ENCODE peak calls at places on chromosomes 4 and X, in four cellular contexts. One of them, this sample, is unnamed.

GRCh38 chr4:119211856-119212250 is 660 bp upstream of the USP53 start:
- DNase-seq in GM12878: no peak
- DNase-seq in K562: no peak
- DNase-seq in A549: no peak
- DNase-seq in this sample: peak

GRCh38 chr4:8199594-8200301 is 658 bp downstream of the SH3TC1 start:
- DNase-seq in GM12878: no peak
- DNase-seq in K562: no peak
- DNase-seq in A549: peak
- DNase-seq in this sample: no peak

GRCh38 chrX:41005445-41005992 is 79.7 kb upstream of the USP9X start:
- DNase-seq in GM12878: no peak
- DNase-seq in K562: no peak
- DNase-seq in A549: no peak
- DNase-seq in this sample: no peak

GRCh38 chr4:73208376-73208775 is 50.2 kb downstream of the ANKRD17 start:
- DNase-seq in GM12878: no peak
- DNase-seq in K562: no peak
- DNase-seq in A549: no peak
- DNase-seq in this sample: no peak

GRCh38 chr4:46270986-46271596 is 118.8 kb downstream of the GABRA2 start:
- DNase-seq in GM12878: peak
- DNase-seq in K562: no peak
- DNase-seq in A549: no peak
- DNase-seq in this sample: peak

GRCh38 chrX:74458738-74459137 is 37.4 kb downstream of the SLC16A2 start:
- DNase-seq in GM12878: no peak
- DNase-seq in K562: no peak
- DNase-seq in A549: no peak
- DNase-seq in this sample: no peak

GRCh38 chr4:123346944-123347343 is 49.7 kb upstream of the SPRY1 start:
- DNase-seq in GM12878: no peak
- DNase-seq in K562: no peak
- DNase-seq in A549: no peak
- DNase-seq in this sample: no peak

GRCh38 chrX:138710866-138711331 is 618 bp downstream of the FGF13 start:
- DNase-seq in GM12878: no peak
- DNase-seq in K562: no peak
- DNase-seq in A549: no peak
- DNase-seq in this sample: no peak

GRCh38 chr4:152456609-152457008 is 79.3 kb downstream of the FBXW7 start:
- DNase-seq in GM12878: no peak
- DNase-seq in K562: no peak
- DNase-seq in A549: no peak
- DNase-seq in this sample: no peak

GRCh38 chr4:177554966-177555574 is 112.8 kb upstream of the AGA start:
- DNase-seq in GM12878: no peak
- DNase-seq in K562: peak
- DNase-seq in A549: no peak
- DNase-seq in this sample: no peak

GRCh38 chr4:183626168-183626567 is 32.8 kb downstream of the RWDD4 start:
- DNase-seq in GM12878: no peak
- DNase-seq in K562: no peak
- DNase-seq in A549: no peak
- DNase-seq in this sample: no peak

GRCh38 chr4:56641494-56642051 is 39.5 kb downstream of the HOPX start:
- DNase-seq in GM12878: no peak
- DNase-seq in K562: no peak
- DNase-seq in A549: peak
- DNase-seq in this sample: no peak

GRCh38 chr4:27791640-27792039 is 931.0 kb downstream of the STIM2 start:
- DNase-seq in GM12878: no peak
- DNase-seq in K562: no peak
- DNase-seq in A549: no peak
- DNase-seq in this sample: no peak

GRCh38 chr4:27787195-27787594 is 926.6 kb downstream of the STIM2 start:
- DNase-seq in GM12878: no peak
- DNase-seq in K562: no peak
- DNase-seq in A549: no peak
- DNase-seq in this sample: no peak

GRCh38 chr4:27789768-27790167 is 929.1 kb downstream of the STIM2 start:
- DNase-seq in GM12878: no peak
- DNase-seq in K562: no peak
- DNase-seq in A549: no peak
- DNase-seq in this sample: no peak

GRCh38 chr4:27790911-27791310 is 930.3 kb downstream of the STIM2 start:
- DNase-seq in GM12878: no peak
- DNase-seq in K562: no peak
- DNase-seq in A549: no peak
- DNase-seq in this sample: no peak
- TF ChIP-seq POLR2AphosphoS2 in GM12878: no peak
- TF ChIP-seq POLR2AphosphoS2 in K562: no peak
- TF ChIP-seq POLR2AphosphoS2 in A549: no peak
- TF ChIP-seq POLR2AphosphoS2 in this sample: no peak

DNA sequence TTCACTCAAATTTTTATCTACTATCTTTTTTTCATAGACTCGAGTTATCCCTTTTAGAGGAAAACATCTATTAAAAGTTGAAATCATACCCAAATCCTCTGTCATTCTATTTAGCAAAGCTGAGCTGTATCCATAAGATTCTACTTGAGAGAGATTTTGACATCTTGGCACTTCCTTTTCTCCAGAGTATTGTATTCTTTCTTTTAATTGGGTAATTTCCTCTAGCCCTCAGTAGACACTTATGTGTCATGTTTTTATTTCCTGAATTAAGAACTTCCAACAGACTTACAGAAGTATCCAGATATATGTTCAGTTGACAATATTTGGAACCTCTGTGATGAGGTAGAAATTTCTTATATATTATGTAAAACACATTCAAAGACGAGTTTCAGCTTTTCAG is 201.6 kb upstream of the NR3C2 start:
- DNase-seq in GM12878: no peak
- DNase-seq in K562: no peak
- DNase-seq in A549: no peak
- DNase-seq in this sample: no peak
- TF ChIP-seq POLR2AphosphoS2 in GM12878: no peak
- TF ChIP-seq POLR2AphosphoS2 in K562: no peak
- TF ChIP-seq POLR2AphosphoS2 in A549: no peak
- TF ChIP-seq POLR2AphosphoS2 in this sample: no peak

GRCh38 chr4:151236036-151236435 is 40.9 kb upstream of the PRSS48 start:
- DNase-seq in GM12878: no peak
- DNase-seq in K562: no peak
- DNase-seq in A549: no peak
- DNase-seq in this sample: no peak
- TF ChIP-seq POLR2AphosphoS2 in GM12878: no peak
- TF ChIP-seq POLR2AphosphoS2 in K562: no peak
- TF ChIP-seq POLR2AphosphoS2 in A549: no peak
- TF ChIP-seq POLR2AphosphoS2 in this sample: no peak

GRCh38 chrX:69988955-69989394 is 60.8 kb downstream of the AWAT2 start:
- DNase-seq in GM12878: no peak
- DNase-seq in K562: no peak
- DNase-seq in A549: no peak
- DNase-seq in this sample: no peak
- TF ChIP-seq POLR2AphosphoS2 in GM12878: no peak
- TF ChIP-seq POLR2AphosphoS2 in K562: no peak
- TF ChIP-seq POLR2AphosphoS2 in A549: no peak
- TF ChIP-seq POLR2AphosphoS2 in this sample: no peak

GRCh38 chr4:42654606-42655005 is 2.3 kb downstream of the ATP8A1 start:
- DNase-seq in GM12878: no peak
- DNase-seq in K562: peak
- DNase-seq in A549: no peak
- DNase-seq in this sample: peak
- TF ChIP-seq POLR2AphosphoS2 in GM12878: no peak
- TF ChIP-seq POLR2AphosphoS2 in K562: no peak
- TF ChIP-seq POLR2AphosphoS2 in A549: no peak
- TF ChIP-seq POLR2AphosphoS2 in this sample: no peak